ENCODE peak calls at places on chromosome 22, in seven cellular contexts. K, H, R, S, V, J and C are unnamed samples.

GRCh38 chr22:27775698-27776409 is 25.7 kb downstream of the MN1 start:
- DNase-seq in V (no peak), R (no peak), S (peak), J (no peak), H (no peak), K (no peak), C (no peak)

GRCh38 chr22:50676661-50677492 is 4.3 kb downstream of the SHANK3 start:
- DNase-seq in H (no peak), V (no peak), K (no peak), R (no peak), S (no peak), J (no peak), C (no peak)

GRCh38 chr22:49777569-49778250 is 50.0 kb downstream of the BRD1 start:
- DNase-seq in J (no peak), R (no peak), V (no peak), S (no peak), H (no peak), K (no peak), C (peak)

GRCh38 chr22:48740731-48741405 is 1086.8 kb downstream of the BRD1 start:
- DNase-seq in R (no peak), V (no peak), H (no peak), J (no peak), K (peak), S (no peak), C (no peak)

GRCh38 chr22:32380991-32381390 is 23.3 kb downstream of the RFPL3 start:
- DNase-seq in V (peak), J (no peak), K (no peak), H (no peak), S (no peak), R (no peak), C (no peak)

GRCh38 chr22:31578171-31578570 is 81.8 kb downstream of the SFI1 start:
- DNase-seq in K (no peak), S (no peak), H (no peak), J (no peak), V (no peak), R (no peak), C (no peak)

GRCh38 chr22:50089231-50090140 is at the start of gene MOV10L1:
- DNase-seq in V (no peak), R (no peak), S (no peak), J (peak), K (no peak), H (no peak), C (peak)

GRCh38 chr22:30826670-30827355 is 132.1 kb downstream of the OSBP2 start:
- DNase-seq in S (no peak), J (no peak), V (no peak), R (no peak), K (no peak), H (no peak), C (no peak)

GRCh38 chr22:29257751-29258181 is 10.0 kb downstream of the RHBDD3 start:
- DNase-seq in H (no peak), R (no peak), J (no peak), K (no peak), S (no peak), V (no peak), C (no peak)

GRCh38 chr22:19060356-19061009 is 61.7 kb downstream of the DGCR2 start:
- DNase-seq in H (no peak), J (peak), V (peak), K (no peak), R (no peak), S (no peak), C (no peak)

GRCh38 chr22:27594020-27594419 is 207.5 kb downstream of the MN1 start:
- DNase-seq in S (no peak), R (no peak), J (no peak), V (no peak), K (no peak), H (no peak), C (no peak)

GRCh38 chr22:24521791-24522245 is 26.7 kb downstream of the UPB1 start:
- DNase-seq in S (no peak), R (peak), J (peak), H (peak), K (peak), V (peak), C (peak)

GRCh38 chr22:48299801-48300200 is 1527.9 kb downstream of the BRD1 start:
- DNase-seq in R (no peak), J (no peak), V (no peak), H (no peak), K (no peak), S (no peak), C (no peak)

GRCh38 chr22:31987180-31987579 is 42.8 kb downstream of the YWHAH start:
- DNase-seq in H (no peak), J (no peak), K (no peak), V (no peak), S (no peak), R (no peak), C (no peak)

GRCh38 chr22:50730941-50731661 is 6.9 kb upstream of the ACR start:
- DNase-seq in R (no peak), V (no peak), H (no peak), K (peak), J (no peak), S (no peak), C (no peak)

GRCh38 chr22:48803993-48804810 is 1023.5 kb downstream of the BRD1 start:
- DNase-seq in H (no peak), K (no peak), V (no peak), J (no peak), R (no peak), S (no peak), C (no peak)

GRCh38 chr22:47659467-47660302 is 897.2 kb downstream of the TBC1D22A start:
- DNase-seq in S (no peak), K (no peak), R (no peak), J (no peak), V (no peak), H (no peak), C (no peak)

GRCh38 chr22:50504245-50505211 is 3.0 kb downstream of the LMF2 start:
- DNase-seq in R (no peak), H (no peak), S (no peak), V (no peak), K (no peak), J (no peak), C (no peak)

GRCh38 chr22:29912605-29913398 is 29.8 kb downstream of the MTMR3 start:
- DNase-seq in J (peak), S (no peak), K (no peak), R (no peak), H (no peak), V (peak), C (no peak)

GRCh38 chr22:46336119-46337078 is 885 bp downstream of the TRMU start:
- DNase-seq in V (peak), S (peak), H (peak), R (peak), K (peak), J (no peak), C (no peak)

GRCh38 chr22:29393019-29393608 is 4.7 kb upstream of the AP1B1 start:
- DNase-seq in K (no peak), R (no peak), S (no peak), J (no peak), H (peak), V (no peak), C (no peak)

GRCh38 chr22:31085493-31085824 is 4.3 kb downstream of the SMTN start:
- DNase-seq in K (peak), R (peak), H (no peak), S (no peak), J (no peak), V (no peak), C (no peak)

GRCh38 chr22:35596821-35597220 is 20.3 kb downstream of the MB start:
- DNase-seq in V (no peak), K (no peak), J (no peak), R (no peak), H (no peak), S (no peak), C (no peak)

GRCh38 chr22:50305658-50306566 is 1.5 kb downstream of the PLXNB2 start:
- DNase-seq in J (peak), R (peak), H (no peak), S (peak), V (peak), K (no peak), C (peak)

GRCh38 chr22:17370766-17371181 is 1.5 kb downstream of the CECR2 start:
- DNase-seq in K (no peak), S (no peak), V (no peak), R (no peak), H (no peak), J (no peak), C (no peak)

DNA sequence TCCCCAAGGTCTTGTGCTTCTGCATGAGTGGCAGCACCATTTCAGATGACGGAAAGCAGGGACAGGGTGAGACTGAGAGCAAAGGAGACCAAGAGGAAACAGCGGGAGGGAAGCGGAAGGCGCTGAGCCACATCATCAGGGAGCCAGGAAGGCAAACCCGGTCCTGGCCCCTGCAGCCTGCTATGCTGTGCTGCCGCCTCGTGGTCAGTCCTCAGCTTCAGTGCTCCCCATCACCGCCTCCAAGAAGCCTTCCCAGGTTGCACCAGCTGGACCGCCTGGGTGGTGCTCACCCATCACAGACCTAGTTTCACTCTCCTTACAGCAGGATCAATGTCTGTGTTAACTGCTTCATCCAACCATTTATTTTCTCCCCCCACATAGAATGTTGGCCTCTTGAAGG is 73.0 kb upstream of the PHF21B start:
- DNase-seq in H (no peak), J (no peak), K (peak), V (no peak), S (no peak), R (no peak), C (no peak)
- TF ChIP-seq CTCF in H (peak), J (peak), K (peak), V (peak), S (peak), R (no peak), C (peak)

GRCh38 chr22:41936894-41937169 is 10.1 kb downstream of the CENPM start:
- DNase-seq in K (no peak), R (no peak), S (no peak), H (peak), J (no peak), V (no peak), C (no peak)

GRCh38 chr22:41943661-41944209 is 3.2 kb downstream of the CENPM start:
- DNase-seq in K (no peak), H (no peak), S (no peak), J (no peak), V (peak), R (peak), C (no peak)

GRCh38 chr22:41946360-41947180 is at the start of gene CENPM:
- DNase-seq in H (peak), V (peak), J (peak), S (peak), R (peak), K (peak), C (peak)

GRCh38 chr22:41939981-41940852 is 6.7 kb downstream of the CENPM start:
- DNase-seq in J (no peak), K (no peak), V (no peak), S (no peak), R (peak), H (peak), C (peak)

DNA sequence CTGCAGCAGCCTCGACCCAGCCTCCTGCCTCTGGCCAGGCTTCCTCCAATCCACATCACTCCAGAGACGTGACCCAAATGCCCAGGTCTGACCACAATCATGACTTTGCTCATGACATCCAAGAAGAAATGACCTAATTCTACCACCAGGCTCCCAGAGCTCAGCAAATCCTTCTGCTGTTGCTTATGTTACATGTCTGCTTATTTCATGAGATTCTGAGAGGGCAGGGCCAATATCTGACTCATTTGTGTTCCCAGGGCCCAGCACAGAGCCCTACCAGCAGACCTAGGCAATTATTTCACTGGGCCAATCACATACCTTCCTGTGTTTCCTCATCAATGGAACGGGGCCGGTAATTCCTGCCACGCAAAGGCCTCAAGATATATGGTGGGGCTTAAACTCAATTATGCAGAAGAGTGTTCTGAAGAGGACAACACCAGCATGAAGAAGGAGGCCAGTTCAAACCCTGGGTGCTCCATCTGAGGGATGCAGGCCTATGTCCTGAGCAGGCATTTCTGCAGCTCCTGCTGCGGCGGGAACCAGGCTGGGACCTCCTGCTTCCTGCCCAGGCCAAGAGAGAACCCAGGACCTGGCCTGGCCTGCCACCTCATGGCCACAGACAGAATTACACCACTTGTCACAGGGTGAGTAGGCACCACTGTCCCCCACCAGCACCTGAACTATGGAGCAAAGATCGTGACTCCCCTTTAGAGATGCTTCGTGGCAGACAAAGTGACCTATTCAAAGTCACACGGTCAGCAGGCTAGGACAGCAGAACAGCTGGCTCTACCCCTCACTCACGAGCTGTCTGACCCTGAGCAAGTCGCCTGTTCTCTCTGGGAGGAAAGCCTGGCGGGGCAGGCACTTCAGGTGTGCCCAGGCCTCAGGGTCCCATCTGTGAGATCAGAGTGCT is 5.8 kb downstream of the CENPM start:
- DNase-seq in K (peak), S (peak), H (peak), V (peak), R (peak), J (peak), C (peak)
- TF ChIP-seq CTCF in K (peak), S (peak), H (peak), V (peak), R (peak), J (peak), C (peak)

GRCh38 chr22:43187171-43188099 is 501 bp upstream of the TTLL12 start:
- DNase-seq in R (peak), K (peak), S (peak), J (peak), H (peak), V (peak), C (peak)
- TF ChIP-seq CTCF in R (peak), K (peak), S (peak), J (peak), H (peak), V (peak), C (peak)

DNA sequence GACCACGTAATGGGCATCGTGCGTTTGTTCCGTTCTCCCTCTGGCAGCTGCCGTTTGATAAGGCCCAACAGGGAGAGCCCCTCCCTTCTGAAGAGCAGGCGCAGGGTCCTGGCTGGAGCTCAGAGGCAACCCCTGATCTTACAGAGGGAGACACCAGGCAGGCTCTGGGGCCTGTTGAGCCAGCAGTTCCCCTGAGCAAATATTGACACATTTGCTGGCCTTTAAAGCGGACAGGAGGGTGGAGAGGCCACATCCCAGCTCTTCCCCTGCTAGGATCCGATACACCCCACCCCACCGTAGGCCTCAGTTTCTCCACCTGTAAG is 11.8 kb upstream of the C1QTNF6 start:
- DNase-seq in R (no peak), H (no peak), V (no peak), K (no peak), J (no peak), S (no peak), C (no peak)
- TF ChIP-seq CTCF in R (no peak), H (no peak), V (no peak), K (no peak), J (no peak), S (no peak), C (peak)

DNA sequence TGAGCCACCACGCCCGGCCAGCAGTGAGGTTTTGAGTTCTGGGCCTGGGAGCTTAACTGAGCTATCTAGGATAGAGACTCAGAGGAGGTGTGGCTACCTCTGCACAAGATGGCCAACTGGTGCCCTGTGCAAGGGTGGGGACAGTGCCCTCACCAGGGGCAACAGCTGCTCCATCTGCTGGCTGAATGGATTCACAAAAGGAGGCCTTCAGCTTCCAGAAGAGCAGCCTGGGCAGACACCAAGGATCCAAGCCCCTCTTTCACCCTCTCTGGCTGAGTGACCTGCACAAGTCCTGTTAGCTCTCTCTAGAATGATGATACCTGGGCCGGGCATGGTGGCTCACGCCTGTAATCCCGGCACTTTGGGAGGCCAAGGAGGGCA is 33.5 kb upstream of the BAIAP2L2 start:
- DNase-seq in R (no peak), S (no peak), V (no peak), J (no peak), H (no peak), K (no peak), C (no peak)
- TF ChIP-seq CTCF in R (no peak), S (no peak), V (no peak), J (no peak), H (no peak), K (no peak), C (no peak)

DNA sequence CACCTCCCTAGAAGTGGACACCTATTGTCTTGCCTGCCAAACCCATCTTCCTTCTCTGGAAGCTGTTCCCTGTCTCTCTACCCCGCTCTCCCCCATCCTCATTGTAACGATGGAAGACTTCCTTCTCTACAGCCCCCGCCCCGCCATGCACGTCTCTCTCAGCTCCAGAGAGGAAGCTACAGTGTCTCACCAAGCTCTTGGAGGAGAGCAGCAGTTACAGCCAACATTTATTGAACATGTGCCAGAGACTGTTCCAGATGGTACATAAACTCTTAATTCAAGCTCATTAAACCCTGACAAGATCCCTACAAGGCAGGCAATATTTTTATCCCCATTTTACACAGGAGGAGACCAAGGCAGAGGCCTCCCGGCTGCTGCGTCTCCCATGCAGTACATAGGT is 15.1 kb downstream of the MCHR1 start:
- DNase-seq in S (no peak), H (no peak), J (no peak), K (no peak), R (no peak), V (no peak), C (no peak)
- TF ChIP-seq CTCF in S (no peak), H (no peak), J (no peak), K (no peak), R (no peak), V (no peak), C (no peak)

DNA sequence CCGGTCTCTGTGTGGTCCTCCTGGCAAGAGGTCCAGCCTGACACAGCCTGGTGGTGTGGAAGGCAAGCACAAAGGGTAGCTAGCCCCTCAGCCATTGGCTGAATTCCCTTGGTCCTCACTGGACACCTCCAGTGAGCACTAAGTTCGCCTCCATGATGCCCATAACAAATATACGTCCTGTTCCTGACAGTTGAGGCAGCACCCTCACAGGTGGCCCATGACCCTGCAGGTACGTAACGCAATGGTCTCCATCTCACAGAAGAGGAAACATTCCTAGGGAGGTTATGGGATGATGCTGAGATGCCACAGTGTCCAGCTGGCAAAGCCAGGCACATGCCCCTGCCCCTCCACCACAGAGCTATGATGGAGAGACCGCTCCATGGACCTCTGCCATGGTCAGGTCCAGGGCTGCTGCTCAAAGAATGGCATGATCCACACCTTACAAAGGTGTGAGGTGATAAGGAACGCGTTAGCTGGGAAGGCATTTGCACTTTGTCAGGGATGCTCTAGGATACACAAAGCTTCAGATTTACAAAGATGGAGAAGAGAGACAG is 1.4 kb upstream of the GNAZ start:
- DNase-seq in V (no peak), S (no peak), R (peak), K (peak), J (no peak), H (no peak), C (no peak)
- TF ChIP-seq CTCF in V (no peak), S (no peak), R (no peak), K (no peak), J (no peak), H (no peak), C (no peak)

DNA sequence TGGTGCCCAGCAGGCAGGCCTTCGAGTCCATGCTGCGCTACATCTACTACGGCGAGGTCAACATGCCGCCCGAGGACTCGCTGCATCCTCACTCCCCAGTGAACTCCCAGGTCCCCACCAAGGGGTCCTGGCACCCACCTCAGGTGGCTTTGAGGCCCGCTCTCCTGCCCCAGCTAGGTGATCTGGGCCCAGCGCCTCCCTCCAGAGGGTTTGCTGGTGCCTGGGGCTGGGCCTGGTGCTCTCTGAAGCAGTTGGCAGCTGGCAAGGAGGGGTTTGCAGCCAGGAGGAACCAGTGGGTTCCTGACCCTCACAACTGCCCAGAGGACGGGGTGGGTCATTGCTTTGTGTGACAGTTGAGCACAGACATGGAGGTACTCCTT is 5.9 kb downstream of the THAP7 start:
- DNase-seq in J (no peak), H (no peak), K (no peak), R (no peak), V (no peak), S (no peak), C (no peak)
- TF ChIP-seq CTCF in J (no peak), H (no peak), K (no peak), R (no peak), V (no peak), S (no peak), C (no peak)

GRCh38 chr22:20390394-20390907 is 3.5 kb upstream of the ZNF74 start:
- DNase-seq in V (no peak), K (no peak), J (no peak), S (no peak), R (no peak), H (no peak), C (no peak)

GRCh38 chr22:20386972-20387371 is 7.0 kb upstream of the ZNF74 start:
- DNase-seq in R (no peak), K (no peak), V (no peak), S (no peak), H (no peak), J (no peak), C (no peak)

GRCh38 chr22:20391222-20391621 is 2.7 kb upstream of the ZNF74 start:
- DNase-seq in J (no peak), K (no peak), S (no peak), V (no peak), R (no peak), H (no peak), C (no peak)

GRCh38 chr22:20388200-20388599 is 5.8 kb upstream of the ZNF74 start:
- DNase-seq in S (no peak), K (no peak), V (no peak), J (no peak), H (no peak), R (no peak), C (no peak)

GRCh38 chr22:20389288-20389687 is 4.7 kb upstream of the ZNF74 start:
- DNase-seq in R (no peak), S (no peak), H (no peak), J (no peak), K (no peak), V (no peak), C (no peak)
- TF ChIP-seq CTCF in R (no peak), S (no peak), H (no peak), J (no peak), K (no peak), V (no peak), C (no peak)